ENCODE peak calls at places on chromosome 19, in ten cellular contexts. One of them, this sample, is unnamed.

GRCh38 chr19:36488816-36489138 is 584 bp downstream of the ZNF566 start:
- DNase-seq in GM12865: peak; percentile 74
- DNase-seq in IMR-90: no peak
- DNase-seq in lung: no peak
- DNase-seq in pancreas: no peak
- DNase-seq in bronchial epithelial cell: no peak
- DNase-seq in cardiac fibroblast: peak; percentile 14
- DNase-seq in foreskin fibroblast: peak; percentile 33
- DNase-seq in ovary: no peak
- DNase-seq in fibroblast of villous mesenchyme: peak; percentile 6
- DNase-seq in this sample: no peak

GRCh38 chr19:55623130-55623868 is 1.1 kb downstream of the ZNF784 start:
- DNase-seq in GM12865: no peak
- DNase-seq in IMR-90: no peak
- DNase-seq in lung: no peak
- DNase-seq in pancreas: no peak
- DNase-seq in bronchial epithelial cell: no peak
- DNase-seq in cardiac fibroblast: no peak
- DNase-seq in foreskin fibroblast: no peak
- DNase-seq in ovary: no peak
- DNase-seq in fibroblast of villous mesenchyme: no peak
- DNase-seq in this sample: no peak

GRCh38 chr19:12867120-12868099 is 13.8 kb downstream of the DNASE2 start:
- DNase-seq in GM12865: peak; percentile 70
- DNase-seq in IMR-90: peak; percentile 43
- DNase-seq in lung: no peak
- DNase-seq in pancreas: peak; percentile 49
- DNase-seq in bronchial epithelial cell: peak; percentile 28
- DNase-seq in cardiac fibroblast: peak; percentile 52
- DNase-seq in foreskin fibroblast: peak; percentile 76
- DNase-seq in ovary: peak; percentile 88
- DNase-seq in fibroblast of villous mesenchyme: peak; percentile 52
- DNase-seq in this sample: peak; percentile 58

GRCh38 chr19:13282486-13283065 is 132.4 kb downstream of the IER2 start:
- DNase-seq in GM12865: no peak
- DNase-seq in IMR-90: no peak
- DNase-seq in lung: no peak
- DNase-seq in pancreas: no peak
- DNase-seq in bronchial epithelial cell: no peak
- DNase-seq in cardiac fibroblast: no peak
- DNase-seq in foreskin fibroblast: no peak
- DNase-seq in ovary: no peak
- DNase-seq in fibroblast of villous mesenchyme: no peak
- DNase-seq in this sample: no peak

GRCh38 chr19:51503428-51503827 is 1.8 kb upstream of the SIGLEC12 start:
- DNase-seq in GM12865: no peak
- DNase-seq in IMR-90: no peak
- DNase-seq in lung: no peak
- DNase-seq in pancreas: no peak
- DNase-seq in bronchial epithelial cell: no peak
- DNase-seq in cardiac fibroblast: no peak
- DNase-seq in foreskin fibroblast: no peak
- DNase-seq in ovary: no peak
- DNase-seq in fibroblast of villous mesenchyme: no peak
- DNase-seq in this sample: no peak

GRCh38 chr19:2529473-2529918 is 53.6 kb downstream of the GADD45B start:
- DNase-seq in GM12865: peak; percentile 75
- DNase-seq in IMR-90: peak; percentile 96
- DNase-seq in lung: no peak
- DNase-seq in pancreas: no peak
- DNase-seq in bronchial epithelial cell: peak; percentile 99
- DNase-seq in cardiac fibroblast: peak; percentile 100
- DNase-seq in foreskin fibroblast: peak; percentile 98
- DNase-seq in ovary: no peak
- DNase-seq in fibroblast of villous mesenchyme: peak; percentile 94
- DNase-seq in this sample: peak; percentile 73

GRCh38 chr19:4660181-4660791 is 9.9 kb downstream of the MYDGF start:
- DNase-seq in GM12865: no peak
- DNase-seq in IMR-90: no peak
- DNase-seq in lung: no peak
- DNase-seq in pancreas: no peak
- DNase-seq in bronchial epithelial cell: no peak
- DNase-seq in cardiac fibroblast: no peak
- DNase-seq in foreskin fibroblast: no peak
- DNase-seq in ovary: no peak
- DNase-seq in fibroblast of villous mesenchyme: no peak
- DNase-seq in this sample: no peak

GRCh38 chr19:47363758-47364529 is 14.8 kb downstream of the DHX34 start:
- DNase-seq in GM12865: no peak
- DNase-seq in IMR-90: peak; percentile 65
- DNase-seq in lung: no peak
- DNase-seq in pancreas: no peak
- DNase-seq in bronchial epithelial cell: peak; percentile 66
- DNase-seq in cardiac fibroblast: peak; percentile 84
- DNase-seq in foreskin fibroblast: peak; percentile 72
- DNase-seq in ovary: no peak
- DNase-seq in fibroblast of villous mesenchyme: peak; percentile 53
- DNase-seq in this sample: peak; percentile 85

GRCh38 chr19:7368456-7368855 is 19.7 kb downstream of the ARHGEF18 start:
- DNase-seq in GM12865: no peak
- DNase-seq in IMR-90: no peak
- DNase-seq in lung: no peak
- DNase-seq in pancreas: no peak
- DNase-seq in bronchial epithelial cell: no peak
- DNase-seq in cardiac fibroblast: no peak
- DNase-seq in foreskin fibroblast: no peak
- DNase-seq in ovary: peak; percentile 66
- DNase-seq in fibroblast of villous mesenchyme: peak; percentile 73
- DNase-seq in this sample: no peak

GRCh38 chr19:495440-496332 is 600 bp upstream of the MADCAM1 start:
- DNase-seq in GM12865: peak; percentile 45
- DNase-seq in IMR-90: peak; percentile 39
- DNase-seq in lung: no peak
- DNase-seq in pancreas: no peak
- DNase-seq in bronchial epithelial cell: no peak
- DNase-seq in cardiac fibroblast: peak; percentile 43
- DNase-seq in foreskin fibroblast: peak; percentile 65
- DNase-seq in ovary: no peak
- DNase-seq in fibroblast of villous mesenchyme: no peak
- DNase-seq in this sample: no peak

GRCh38 chr19:20367811-20368294 is 197.7 kb downstream of the ZNF737 start:
- DNase-seq in GM12865: no peak
- DNase-seq in IMR-90: no peak
- DNase-seq in lung: no peak
- DNase-seq in pancreas: peak; percentile 67
- DNase-seq in bronchial epithelial cell: no peak
- DNase-seq in cardiac fibroblast: no peak
- DNase-seq in foreskin fibroblast: no peak
- DNase-seq in ovary: no peak
- DNase-seq in fibroblast of villous mesenchyme: no peak
- DNase-seq in this sample: no peak

GRCh38 chr19:39310558-39311311 is 9.9 kb downstream of the LRFN1 start:
- DNase-seq in GM12865: no peak
- DNase-seq in IMR-90: no peak
- DNase-seq in lung: no peak
- DNase-seq in pancreas: no peak
- DNase-seq in bronchial epithelial cell: no peak
- DNase-seq in cardiac fibroblast: peak; percentile 9
- DNase-seq in foreskin fibroblast: peak; percentile 10
- DNase-seq in ovary: no peak
- DNase-seq in fibroblast of villous mesenchyme: peak; percentile 7
- DNase-seq in this sample: peak; percentile 26

GRCh38 chr19:56080669-56081401 is 40.3 kb downstream of the ZNF787 start:
- DNase-seq in GM12865: peak; percentile 91
- DNase-seq in IMR-90: peak; percentile 78
- DNase-seq in lung: peak; percentile 82
- DNase-seq in pancreas: peak; percentile 68
- DNase-seq in bronchial epithelial cell: peak; percentile 40
- DNase-seq in cardiac fibroblast: peak; percentile 85
- DNase-seq in foreskin fibroblast: peak; percentile 89
- DNase-seq in ovary: peak; percentile 71
- DNase-seq in fibroblast of villous mesenchyme: peak; percentile 85
- DNase-seq in this sample: peak; percentile 92

GRCh38 chr19:14375055-14375581 is 6.1 kb upstream of the ADGRE5 start:
- DNase-seq in GM12865: peak; percentile 80
- DNase-seq in IMR-90: no peak
- DNase-seq in lung: peak; percentile 59
- DNase-seq in pancreas: no peak
- DNase-seq in bronchial epithelial cell: no peak
- DNase-seq in cardiac fibroblast: no peak
- DNase-seq in foreskin fibroblast: no peak
- DNase-seq in ovary: no peak
- DNase-seq in fibroblast of villous mesenchyme: no peak
- DNase-seq in this sample: no peak
- H3K4me3 ChIP-seq in GM12865: no peak overlapping the region
- H3K4me3 ChIP-seq in IMR-90: no peak overlapping the region
- H3K4me3 ChIP-seq in lung: no peak overlapping the region
- H3K4me3 ChIP-seq in pancreas: no peak overlapping the region
- H3K4me3 ChIP-seq in bronchial epithelial cell: no peak overlapping the region
- H3K4me3 ChIP-seq in cardiac fibroblast: no peak overlapping the region
- H3K4me3 ChIP-seq in foreskin fibroblast: no peak overlapping the region
- H3K4me3 ChIP-seq in ovary: no peak overlapping the region
- H3K4me3 ChIP-seq in fibroblast of villous mesenchyme: no peak overlapping the region
- H3K4me3 ChIP-seq in this sample: no peak overlapping the region

DNA sequence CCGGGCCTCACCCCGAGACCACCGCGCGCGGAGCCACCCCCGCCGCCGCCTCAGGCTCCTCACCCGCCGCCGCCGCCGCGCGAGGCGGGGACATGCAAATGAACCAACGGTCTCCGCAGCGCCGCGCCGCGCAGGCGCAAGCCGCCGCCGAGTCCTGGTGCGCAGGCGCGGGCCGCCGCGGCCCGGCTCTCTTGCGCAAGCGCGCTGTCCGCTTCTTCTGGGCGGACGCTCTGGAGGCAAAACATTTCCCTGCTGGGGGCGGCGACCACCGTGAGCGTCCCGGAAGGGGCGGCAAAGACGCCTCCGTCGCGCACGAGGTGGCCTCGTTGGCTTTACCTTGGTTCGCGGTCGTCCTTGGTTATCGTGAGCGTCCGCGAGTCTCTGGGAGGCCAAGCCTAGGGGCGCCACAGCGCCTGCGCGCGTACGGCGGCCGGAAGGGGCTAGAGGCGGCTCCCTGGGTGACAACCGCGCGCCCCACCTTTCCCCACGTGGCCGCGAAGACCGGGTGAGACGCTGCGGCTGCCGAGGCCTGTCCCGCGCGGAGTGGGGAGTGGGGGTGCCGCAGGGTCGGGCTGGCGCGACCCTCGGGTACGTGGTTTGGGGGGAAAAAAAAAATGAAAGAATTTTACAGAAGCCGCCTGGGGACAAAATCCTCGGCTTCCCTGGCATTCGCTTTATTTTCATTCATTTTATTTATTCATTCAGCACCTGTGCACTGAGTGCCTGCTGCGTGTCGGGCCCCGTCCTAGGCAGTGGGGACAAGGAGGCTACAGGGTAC is at the start of the genes ARMC6 and SUGP2:
- DNase-seq in GM12865: peak; percentile 95
- DNase-seq in IMR-90: peak; percentile 84
- DNase-seq in lung: peak; percentile 83
- DNase-seq in pancreas: peak; percentile 74
- DNase-seq in bronchial epithelial cell: peak; percentile 78
- DNase-seq in cardiac fibroblast: peak; percentile 86
- DNase-seq in foreskin fibroblast: peak; percentile 95
- DNase-seq in ovary: peak; percentile 93
- DNase-seq in fibroblast of villous mesenchyme: peak; percentile 88
- DNase-seq in this sample: peak; percentile 88
- TF ChIP-seq CTCF in GM12865: no peak
- TF ChIP-seq CTCF in IMR-90: no peak
- TF ChIP-seq CTCF in lung: no peak
- TF ChIP-seq CTCF in pancreas: no peak
- TF ChIP-seq CTCF in bronchial epithelial cell: peak; percentile 9
- TF ChIP-seq CTCF in cardiac fibroblast: no peak
- TF ChIP-seq CTCF in foreskin fibroblast: no peak
- TF ChIP-seq CTCF in ovary: peak; percentile 48
- TF ChIP-seq CTCF in fibroblast of villous mesenchyme: no peak
- TF ChIP-seq CTCF in this sample: peak; percentile 7

DNA sequence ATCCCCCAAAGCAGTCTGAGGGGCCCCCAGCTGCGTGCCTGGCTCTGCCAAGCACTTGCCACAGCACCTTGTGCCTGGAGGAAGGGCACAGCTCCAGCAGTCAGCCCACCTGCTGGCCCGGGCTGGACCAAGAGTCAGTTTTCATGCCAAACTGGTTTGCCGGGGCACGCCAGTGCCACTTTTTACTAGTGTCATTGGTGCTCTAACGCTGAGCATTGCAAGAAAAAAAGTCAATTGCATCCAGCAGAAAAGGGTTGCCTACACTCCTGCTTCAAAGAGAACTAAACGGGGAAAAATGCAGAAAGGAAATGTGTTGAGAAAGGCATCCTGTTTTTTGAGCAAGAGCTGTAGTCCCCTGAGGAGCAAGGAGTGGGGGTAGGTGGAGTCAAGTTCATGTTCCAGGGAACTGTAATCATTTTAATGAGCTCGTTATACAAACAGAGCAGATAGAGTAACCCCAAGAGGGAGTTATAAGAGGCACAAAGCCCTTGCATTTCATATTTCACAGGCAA is 68.4 kb downstream of the F2RL3 start:
- DNase-seq in GM12865: no peak
- DNase-seq in IMR-90: no peak
- DNase-seq in lung: peak; percentile 48
- DNase-seq in pancreas: no peak
- DNase-seq in bronchial epithelial cell: peak; percentile 33
- DNase-seq in cardiac fibroblast: peak; percentile 73
- DNase-seq in foreskin fibroblast: no peak
- DNase-seq in ovary: no peak
- DNase-seq in fibroblast of villous mesenchyme: peak; percentile 62
- DNase-seq in this sample: peak; percentile 66
- H3K4me3 ChIP-seq in GM12865: no peak overlapping the region
- H3K4me3 ChIP-seq in IMR-90: no peak overlapping the region
- H3K4me3 ChIP-seq in lung: no peak overlapping the region
- H3K4me3 ChIP-seq in pancreas: no peak overlapping the region
- H3K4me3 ChIP-seq in bronchial epithelial cell: no peak overlapping the region
- H3K4me3 ChIP-seq in cardiac fibroblast: no peak overlapping the region
- H3K4me3 ChIP-seq in foreskin fibroblast: no peak overlapping the region
- H3K4me3 ChIP-seq in ovary: no peak overlapping the region
- H3K4me3 ChIP-seq in fibroblast of villous mesenchyme: no peak overlapping the region
- H3K4me3 ChIP-seq in this sample: no peak overlapping the region

GRCh38 chr19:16376649-16377048 is 52.0 kb downstream of the KLF2 start:
- DNase-seq in GM12865: peak; percentile 43
- DNase-seq in IMR-90: no peak
- DNase-seq in lung: no peak
- DNase-seq in pancreas: no peak
- DNase-seq in bronchial epithelial cell: no peak
- DNase-seq in cardiac fibroblast: no peak
- DNase-seq in foreskin fibroblast: no peak
- DNase-seq in ovary: peak; percentile 52
- DNase-seq in fibroblast of villous mesenchyme: no peak
- DNase-seq in this sample: no peak
- TF ChIP-seq CTCF in GM12865: peak; percentile 46
- TF ChIP-seq CTCF in IMR-90: peak; percentile 28
- TF ChIP-seq CTCF in lung: no peak
- TF ChIP-seq CTCF in pancreas: no peak
- TF ChIP-seq CTCF in bronchial epithelial cell: peak; percentile 41
- TF ChIP-seq CTCF in cardiac fibroblast: peak; percentile 41
- TF ChIP-seq CTCF in foreskin fibroblast: peak; percentile 29
- TF ChIP-seq CTCF in ovary: no peak
- TF ChIP-seq CTCF in fibroblast of villous mesenchyme: peak; percentile 49
- TF ChIP-seq CTCF in this sample: peak; percentile 51

This sample was measured in choroid plexus epithelial cell.